ENCODE peak calls at places on chromosomes 13 and 19, in nine cellular contexts. K is aorta, D is A549, U is NCI-H2081, E is body of pancreas, I is SW480, S is EH, W is RPMI8226, Q is substantia nigra. X is an unnamed sample.

GRCh38 chr13:97588993-97589392 is 155.0 kb downstream of the RAP2A start:
- DNase-seq in U (no peak), I (no peak), W (no peak), S (no peak), D (no peak), K (no peak), Q (no peak), E (no peak), X (no peak)

GRCh38 chr13:111480976-111481375 is 160.5 kb downstream of the TEX29 start:
- DNase-seq in U (peak; percentile 98), I (no peak), W (no peak), S (no peak), E (peak; percentile 37), Q (no peak), K (no peak), D (no peak), X (no peak)

GRCh38 chr13:26658491-26658890 is 101.0 kb downstream of the WASF3 start:
- DNase-seq in U (no peak), I (no peak), E (no peak), D (no peak), W (no peak), S (no peak), Q (no peak), K (no peak), X (no peak)

GRCh38 chr19:11160119-11160768 is 4.7 kb upstream of the SPC24 start:
- DNase-seq in S (peak; percentile 21), I (no peak), W (no peak), D (no peak), Q (no peak), E (no peak), U (no peak), K (no peak), X (no peak)

GRCh38 chr13:35470671-35471465 is 5.6 kb downstream of the MAB21L1 start:
- DNase-seq in E (no peak), K (peak; percentile 46), D (no peak), Q (peak; percentile 67), W (no peak), I (no peak), S (peak; percentile 85), U (no peak), X (no peak)

GRCh38 chr13:99796175-99796819 is 175.3 kb downstream of the ZIC5 start:
- DNase-seq in Q (no peak), E (peak; percentile 14), K (no peak), S (peak; percentile 59), I (no peak), U (no peak), W (peak; percentile 53), D (peak; percentile 17), X (no peak)

GRCh38 chr19:45955905-45956608 is 17.6 kb downstream of the NOVA2 start:
- DNase-seq in W (no peak), S (no peak), U (no peak), Q (peak; percentile 66), E (peak; percentile 14), K (no peak), D (peak; percentile 81), I (peak; percentile 83), X (no peak)

GRCh38 chr19:55149078-55150003 is at the start of gene TNNT1:
- DNase-seq in K (no peak), I (no peak), Q (no peak), E (no peak), U (no peak), D (peak; percentile 6), S (peak; percentile 57), W (peak; percentile 27), X (no peak)

GRCh38 chr13:90968510-90968909 is 379.0 kb upstream of the MIR17HG start:
- DNase-seq in S (no peak), E (peak; percentile 45), Q (peak; percentile 11), D (peak; percentile 44), W (peak; percentile 10), I (peak; percentile 26), U (peak; percentile 67), K (no peak), X (no peak)

GRCh38 chr19:10420444-10421239 is at the start of gene PDE4A:
- DNase-seq in I (peak; percentile 54), E (no peak), W (peak; percentile 89), K (no peak), D (peak; percentile 68), S (peak; percentile 46), Q (peak; percentile 51), U (peak; percentile 21), X (no peak)

GRCh38 chr19:45100202-45100600 is 7.2 kb downstream of the PPP1R37 start:
- DNase-seq in Q (no peak), U (peak; percentile 54), K (no peak), D (no peak), I (no peak), E (no peak), W (no peak), S (no peak), X (no peak)

GRCh38 chr13:91148098-91148497 is 199.4 kb upstream of the MIR17HG start:
- DNase-seq in K (no peak), W (no peak), D (no peak), U (no peak), Q (no peak), I (no peak), E (no peak), S (no peak), X (no peak)

GRCh38 chr13:46721054-46721453 is 75.9 kb downstream of the ESD start:
- DNase-seq in W (peak; percentile 29), E (peak; percentile 69), U (peak; percentile 4), S (peak; percentile 55), Q (peak; percentile 16), K (peak; percentile 52), I (peak; percentile 39), D (peak; percentile 31), X (peak; percentile 6)

GRCh38 chr13:100828226-100828625 is 153.6 kb upstream of the TMTC4 start:
- DNase-seq in S (no peak), E (no peak), I (peak; percentile 15), D (no peak), W (no peak), Q (no peak), U (no peak), K (no peak), X (no peak)

GRCh38 chr19:2243274-2244121 is 5.6 kb upstream of the AMH start:
- DNase-seq in Q (no peak), W (no peak), S (no peak), I (no peak), K (no peak), E (no peak), D (no peak), U (no peak), X (no peak)

GRCh38 chr19:13262450-13262849 is 112.2 kb downstream of the IER2 start:
- DNase-seq in Q (no peak), E (peak; percentile 11), W (peak; percentile 61), S (peak; percentile 67), U (peak; percentile 25), K (no peak), I (peak; percentile 58), D (peak; percentile 45), X (peak; percentile 8)

GRCh38 chr13:112885782-112886268 is 83.2 kb upstream of the MCF2L start:
- DNase-seq in W (no peak), E (peak; percentile 96), I (peak; percentile 90), U (peak; percentile 92), K (peak; percentile 86), S (peak; percentile 90), D (peak; percentile 61), Q (peak; percentile 48), X (no peak)

GRCh38 chr19:36225219-36225892 is 10.4 kb downstream of the ZNF146 start:
- DNase-seq in S (peak; percentile 73), D (no peak), E (no peak), I (no peak), W (no peak), U (no peak), K (no peak), Q (no peak), X (no peak)

GRCh38 chr19:32828643-32829344 is 40.8 kb downstream of the SLC7A9 start:
- DNase-seq in D (no peak), W (peak; percentile 28), K (no peak), Q (no peak), E (no peak), U (peak; percentile 83), I (no peak), S (no peak), X (no peak)

GRCh38 chr13:38718374-38718773 is 31.5 kb downstream of the FREM2 start:
- DNase-seq in D (no peak), K (no peak), I (no peak), Q (no peak), U (no peak), S (no peak), W (no peak), E (no peak), X (no peak)

GRCh38 chr13:28047784-28048388 is 52.5 kb downstream of the FLT3 start:
- DNase-seq in S (peak; percentile 65), W (peak; percentile 46), Q (no peak), D (peak; percentile 22), K (no peak), U (no peak), I (no peak), E (no peak), X (no peak)

GRCh38 chr19:8973501-8974091 is 36.6 kb downstream of the MUC16 start:
- DNase-seq in Q (no peak), K (no peak), I (no peak), E (no peak), W (peak; percentile 54), D (peak; percentile 6), S (no peak), U (no peak), X (no peak)

GRCh38 chr19:13483215-13483614 is 23.1 kb downstream of the CACNA1A start:
- DNase-seq in W (no peak), S (no peak), E (no peak), U (no peak), K (no peak), D (peak; percentile 16), I (no peak), Q (peak; percentile 65), X (no peak)

GRCh38 chr13:80133631-80134083 is 207.3 kb downstream of the SPRY2 start:
- DNase-seq in E (no peak), I (no peak), S (no peak), D (no peak), K (no peak), U (no peak), W (no peak), Q (no peak), X (no peak)

GRCh38 chr19:10118960-10119359 is 739 bp downstream of the EIF3G start:
- DNase-seq in D (no peak), K (no peak), E (no peak), I (no peak), U (no peak), W (peak; percentile 35), Q (no peak), S (peak; percentile 19), X (no peak)

X was measured in GF-D8.